ENCODE peak calls at places on chromosomes 11 and 22, in six cellular contexts. U, Z, C, R, S and I are unnamed samples. For H3K4me1, the result is how much of the 10 kb centered on the place peaks cover.

GRCh38 chr11:1738380-1738779 is 12.0 kb downstream of the IFITM10 start:
- DNase-seq in C (no peak), S (no peak), Z (no peak), R (no peak), U (no peak), I (no peak)

GRCh38 chr22:37796079-37796478 is 11.7 kb upstream of the GCAT start:
- DNase-seq in U (no peak), R (no peak), C (no peak), Z (no peak), S (no peak), I (no peak)

GRCh38 chr11:60950024-60950423 is 2.0 kb downstream of the SLC15A3 start:
- DNase-seq in R (peak), C (no peak), S (no peak), U (peak), Z (no peak), I (no peak)

GRCh38 chr22:38422615-38423511 is 32.1 kb downstream of the KCNJ4 start:
- DNase-seq in R (no peak), C (no peak), Z (no peak), U (no peak), S (no peak), I (no peak)

GRCh38 chr22:37148031-37148651 is 1.6 kb downstream of the IL2RB start:
- DNase-seq in C (no peak), R (no peak), Z (no peak), S (no peak), U (no peak), I (no peak)

GRCh38 chr11:20084921-20085814 is 75.1 kb downstream of the DBX1 start:
- DNase-seq in Z (no peak), R (no peak), C (no peak), U (no peak), S (peak), I (no peak)

GRCh38 chr11:27025312-27025955 is 15.2 kb upstream of the BBOX1 start:
- DNase-seq in U (no peak), Z (no peak), C (no peak), R (no peak), S (peak), I (no peak)

GRCh38 chr11:130638624-130639023 is 190.2 kb downstream of the ADAMTS15 start:
- DNase-seq in S (no peak), C (no peak), U (no peak), R (no peak), Z (no peak), I (no peak)

GRCh38 chr11:23112987-23113886 is 253.0 kb upstream of the CCDC179 start:
- DNase-seq in U (no peak), R (no peak), C (peak), S (peak), Z (no peak), I (no peak)

GRCh38 chr11:46238078-46238966 is 39.1 kb upstream of the CREB3L1 start:
- DNase-seq in S (no peak), R (peak), U (peak), C (peak), Z (peak), I (peak)

GRCh38 chr11:126361400-126361799 is 5.9 kb downstream of the ST3GAL4 start:
- DNase-seq in U (peak), Z (no peak), C (no peak), R (peak), S (no peak), I (peak)

GRCh38 chr11:57357827-57358226 is 19.7 kb downstream of the P2RX3 start:
- DNase-seq in Z (no peak), S (no peak), C (no peak), R (no peak), U (no peak), I (no peak)

GRCh38 chr22:49957826-49958461 is 2.6 kb upstream of the PIM3 start:
- DNase-seq in S (no peak), R (peak), C (no peak), U (peak), Z (no peak), I (peak)

GRCh38 chr11:14499178-14499559 is 442 bp downstream of the COPB1 start:
- DNase-seq in Z (no peak), U (peak), C (peak), S (peak), R (peak), I (no peak)

GRCh38 chr11:94418123-94418770 is 17.0 kb upstream of the GPR83 start:
- DNase-seq in Z (no peak), C (no peak), R (no peak), U (no peak), S (no peak), I (no peak)

GRCh38 chr22:39282642-39283311 is 36.6 kb downstream of the RPL3 start:
- DNase-seq in S (no peak), Z (no peak), U (no peak), R (no peak), C (no peak), I (no peak)

GRCh38 chr11:118436639-118437045 is 350 bp downstream of the KMT2A start:
- DNase-seq in Z (peak), C (no peak), R (peak), S (no peak), U (peak), I (no peak)

GRCh38 chr11:87007938-87008337 is 29.8 kb upstream of the TMEM135 start:
- DNase-seq in U (no peak), C (no peak), S (no peak), R (no peak), Z (no peak), I (no peak)

GRCh38 chr22:37259540-37260029 is 15.5 kb upstream of the RAC2 start:
- DNase-seq in R (no peak), U (no peak), Z (no peak), S (no peak), C (peak), I (peak)

GRCh38 chr11:127733552-127733951 is 733.0 kb upstream of the KIRREL3 start:
- DNase-seq in U (no peak), R (no peak), C (no peak), Z (no peak), S (no peak), I (no peak)

DNA sequence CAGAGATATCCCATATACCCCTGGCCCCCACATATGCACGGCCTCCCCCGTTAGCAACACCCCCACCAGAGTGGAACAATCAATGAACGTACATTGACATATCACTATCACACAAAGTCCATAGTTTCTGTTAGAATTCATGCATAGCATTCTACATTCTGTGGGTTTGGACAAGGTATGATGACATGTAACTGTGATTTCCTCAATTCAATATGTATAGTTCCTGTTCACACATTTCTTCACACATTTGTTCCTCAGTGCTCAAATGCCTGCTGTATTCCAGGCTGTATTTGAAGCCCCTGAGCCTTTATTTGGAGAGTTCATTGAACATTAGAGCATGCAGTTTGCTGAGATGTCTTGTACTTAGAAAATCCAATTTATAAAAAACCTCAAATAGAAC is 69.9 kb downstream of the PTPRJ start:
- DNase-seq in S (no peak), C (no peak), R (no peak), U (no peak), Z (no peak), I (no peak)
- H3K4me1 ChIP-seq in S (under half), C (half or more), R (under half), U (under half), Z (under half), I (under half)

GRCh38 chr11:70315726-70316125 is 45.2 kb downstream of the PPFIA1 start:
- DNase-seq in R (no peak), Z (no peak), S (no peak), U (peak), C (no peak), I (no peak)

GRCh38 chr11:70312401-70313357 is 42.2 kb downstream of the PPFIA1 start:
- DNase-seq in S (no peak), U (peak), Z (no peak), C (no peak), R (no peak), I (no peak)

GRCh38 chr11:70313945-70314344 is 43.5 kb downstream of the PPFIA1 start:
- DNase-seq in U (no peak), C (no peak), R (no peak), S (no peak), Z (no peak), I (no peak)

GRCh38 chr11:70317576-70318305 is 47.3 kb downstream of the PPFIA1 start:
- DNase-seq in S (no peak), U (no peak), Z (no peak), R (no peak), C (no peak), I (no peak)

DNA sequence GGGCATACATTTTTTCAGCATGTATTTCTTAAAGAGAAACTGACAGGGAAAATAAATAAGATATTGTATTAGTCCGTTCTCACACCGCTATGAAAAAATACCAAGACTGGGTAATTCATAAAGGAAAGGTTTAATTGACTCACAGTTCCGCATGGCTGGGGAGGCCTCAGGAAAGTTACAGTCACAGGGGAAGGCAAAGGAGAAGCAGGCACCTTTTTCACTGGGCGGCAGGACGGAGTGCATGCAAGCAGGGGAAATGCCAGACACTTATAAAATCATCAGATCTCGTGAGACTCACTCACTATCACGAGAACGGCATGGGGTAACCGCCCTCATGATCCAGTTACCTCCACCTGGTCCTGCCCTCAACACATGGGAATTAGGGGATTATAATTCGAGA is 44.2 kb downstream of the PPFIA1 start:
- DNase-seq in S (no peak), R (no peak), Z (no peak), U (peak), C (no peak), I (no peak)
- TF ChIP-seq POLR2A in S (no peak), R (no peak), Z (no peak), U (no peak), C (no peak), I (no peak)

GRCh38 chr11:76176463-76176862 is 29.8 kb downstream of the WNT11 start:
- DNase-seq in R (no peak), S (no peak), Z (no peak), U (no peak), C (no peak), I (no peak)
- TF ChIP-seq EP300 in R (no peak), S (no peak), Z (no peak), U (no peak), C (no peak), I (no peak)

GRCh38 chr22:41846268-41847002 is 13.5 kb downstream of the SREBF2 start:
- DNase-seq in U (no peak), R (no peak), Z (no peak), S (no peak), C (no peak), I (no peak)

GRCh38 chr22:41844513-41844912 is 11.6 kb downstream of the SREBF2 start:
- DNase-seq in S (no peak), Z (no peak), U (no peak), R (no peak), C (no peak), I (no peak)

GRCh38 chr22:41848468-41848867 is 15.6 kb downstream of the SREBF2 start:
- DNase-seq in Z (peak), R (no peak), U (peak), C (peak), S (no peak), I (no peak)

GRCh38 chr22:41845380-41846267 is 12.7 kb downstream of the SREBF2 start:
- DNase-seq in U (no peak), C (no peak), S (no peak), R (no peak), Z (no peak), I (no peak)

GRCh38 chr22:41847300-41847699 is 14.4 kb downstream of the SREBF2 start:
- DNase-seq in S (no peak), Z (no peak), U (no peak), R (no peak), C (no peak), I (no peak)
- H3K4me1 ChIP-seq in S (half or more), Z (under half), U (under half), R (half or more), C (under half), I (under half)

GRCh38 chr11:48123934-48124755 is 92.5 kb upstream of the OR4B1 start:
- DNase-seq in Z (no peak), S (no peak), U (no peak), R (no peak), C (no peak), I (no peak)
- TF ChIP-seq POLR2A in Z (no peak), S (no peak), U (no peak), R (no peak), C (no peak), I (no peak)

DNA sequence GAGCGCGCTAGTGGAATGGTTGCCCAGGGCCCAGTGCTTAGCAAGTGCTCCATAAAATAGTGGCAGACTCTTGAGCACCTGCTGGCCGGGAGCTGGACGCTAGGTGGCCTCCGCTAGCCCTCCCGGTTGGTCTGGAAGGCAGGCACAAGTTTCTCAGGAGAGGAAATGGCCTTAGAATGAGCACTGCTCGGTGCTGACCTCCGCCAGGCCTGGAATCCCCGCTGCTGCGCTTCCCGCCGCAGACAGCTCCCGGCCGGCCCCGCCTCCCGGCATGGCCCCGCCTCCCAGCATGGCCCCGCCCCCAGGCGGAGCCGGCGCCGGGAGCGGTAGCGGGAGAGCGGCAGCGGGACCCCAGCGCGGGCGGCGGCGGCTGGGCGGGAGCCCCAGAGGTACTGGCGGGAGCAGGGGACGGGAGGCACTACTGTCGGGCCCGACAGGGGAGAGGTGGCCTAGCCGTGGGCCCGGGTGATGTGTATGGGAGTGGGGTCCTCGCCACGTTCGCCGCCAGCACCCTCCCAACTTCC is at the start of gene SIPA1:
- DNase-seq in C (peak), Z (no peak), U (peak), S (peak), R (no peak), I (peak)
- TF ChIP-seq EP300 in C (no peak), Z (no peak), U (no peak), S (no peak), R (no peak), I (no peak)

DNA sequence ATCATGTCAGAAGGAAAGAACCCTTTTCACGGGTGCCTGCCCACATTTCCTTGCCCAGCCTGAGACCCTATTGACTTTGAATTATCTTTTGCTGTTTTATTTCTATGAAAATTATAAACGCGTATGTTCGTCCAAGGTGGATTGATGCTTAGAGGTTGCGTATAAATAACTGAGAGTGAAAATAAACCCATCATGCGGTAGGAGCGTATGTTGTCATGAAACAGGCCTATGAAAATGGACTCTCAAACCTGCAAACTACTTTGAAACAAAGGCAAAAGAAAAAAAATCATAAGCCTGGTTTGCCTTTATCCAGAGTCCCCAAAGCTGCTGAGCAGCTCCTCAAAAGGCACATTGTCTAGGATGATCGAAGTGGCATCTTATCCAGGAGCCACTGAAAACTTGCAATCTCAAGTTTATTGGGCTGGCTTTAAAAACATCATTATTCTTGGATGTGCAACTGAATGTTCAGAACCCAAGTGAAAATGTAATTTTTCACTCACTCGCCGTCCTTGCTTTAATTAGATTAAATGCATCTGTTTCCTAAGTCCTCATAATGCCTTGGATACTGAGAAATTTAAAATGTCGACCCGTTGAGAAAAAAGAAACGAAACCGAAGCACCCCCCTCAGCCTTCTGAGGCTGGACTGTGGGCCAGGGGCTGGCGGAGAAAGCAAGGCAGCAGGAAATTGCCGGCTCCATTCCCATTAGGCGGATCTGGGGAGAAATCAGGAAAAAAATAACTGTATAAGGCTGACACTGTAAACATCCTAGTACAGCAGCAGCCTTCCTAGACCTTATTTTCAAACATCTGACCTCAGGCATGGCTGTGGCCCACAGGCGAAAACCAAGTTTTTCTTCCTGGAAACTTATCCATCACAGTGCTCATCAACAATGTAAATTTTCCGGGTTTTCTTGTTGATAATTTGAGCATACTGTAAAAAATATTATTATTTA is 82.9 kb upstream of the PPARA start:
- DNase-seq in U (peak), C (no peak), S (no peak), Z (no peak), R (no peak), I (peak)
- H3K4me1 ChIP-seq in U (half or more), C (under half), S (under half), Z (under half), R (half or more), I (under half)